ENCODE peak calls at places on chromosomes 12 and 14, in six cellular contexts. O is GM23338, D is K562, Z is prostate gland, V is HepG2, C is stomach. P is an unnamed sample.

GRCh38 chr12:75571204-75571603 is 59.8 kb upstream of the KRR1 start:
- DNase-seq in O (no peak), Z (no peak), C (no peak), V (peak; percentile 40), D (no peak), P (no peak)

GRCh38 chr14:39912192-39913100 is 480.2 kb upstream of the FBXO33 start:
- DNase-seq in C (no peak), V (no peak), Z (no peak), O (no peak), D (no peak), P (no peak)

GRCh38 chr14:29242755-29243340 is 476.3 kb downstream of the FOXG1 start:
- DNase-seq in V (no peak), Z (no peak), O (no peak), C (no peak), D (no peak), P (no peak)

GRCh38 chr14:103432627-103433026 is 47.4 kb downstream of the MARK3 start:
- DNase-seq in O (no peak), V (no peak), Z (no peak), D (no peak), C (no peak), P (no peak)

GRCh38 chr12:47551426-47551851 is 154.4 kb downstream of the RPAP3 start:
- DNase-seq in C (no peak), Z (no peak), O (no peak), D (no peak), V (no peak), P (no peak)

GRCh38 chr14:87241018-87241779 is 751.8 kb downstream of the GALC start:
- DNase-seq in D (no peak), V (no peak), Z (no peak), C (no peak), O (no peak), P (no peak)

GRCh38 chr12:70268972-70269371 is 25.7 kb downstream of the CNOT2 start:
- DNase-seq in C (no peak), V (no peak), Z (no peak), D (no peak), O (no peak), P (no peak)

GRCh38 chr12:83971781-83972180 is 940.8 kb downstream of the SLC6A15 start:
- DNase-seq in C (no peak), Z (no peak), D (no peak), O (no peak), V (no peak), P (no peak)

GRCh38 chr14:58107947-58108552 is 44.0 kb downstream of the ARMH4 start:
- DNase-seq in V (peak; percentile 44), Z (peak; percentile 26), C (no peak), D (peak; percentile 31), O (peak; percentile 75), P (peak; percentile 63)

GRCh38 chr12:67531519-67531918 is 117.0 kb upstream of the DYRK2 start:
- DNase-seq in D (no peak), O (no peak), C (no peak), Z (no peak), V (no peak), P (no peak)

GRCh38 chr14:71534506-71534905 is 397.7 kb upstream of the RGS6 start:
- DNase-seq in V (no peak), Z (no peak), C (no peak), D (no peak), O (no peak), P (no peak)

GRCh38 chr12:125645724-125646123 is 580.5 kb downstream of the AACS start:
- DNase-seq in C (no peak), O (no peak), Z (no peak), D (no peak), V (no peak), P (no peak)

GRCh38 chr14:55706893-55707292 is 126.9 kb downstream of the KTN1 start:
- DNase-seq in O (no peak), V (no peak), C (no peak), D (no peak), Z (no peak), P (no peak)

GRCh38 chr12:110001596-110001995 is 2.4 kb downstream of the ANKRD13A start:
- DNase-seq in D (no peak), C (no peak), O (no peak), Z (no peak), V (no peak), P (no peak)

GRCh38 chr12:79275631-79276030 is 411.1 kb downstream of the SYT1 start:
- DNase-seq in O (no peak), V (no peak), D (no peak), Z (no peak), C (no peak), P (no peak)

GRCh38 chr14:49921401-49921800 is 28.5 kb downstream of the ARF6 start:
- DNase-seq in O (no peak), C (no peak), Z (no peak), V (no peak), D (no peak), P (no peak)

GRCh38 chr12:106873983-106874382 is 81.7 kb upstream of the TMEM263 start:
- DNase-seq in Z (no peak), O (no peak), C (no peak), D (no peak), V (no peak), P (no peak)

GRCh38 chr14:97851438-97851995 is 1054.3 kb downstream of the VRK1 start:
- DNase-seq in V (no peak), D (no peak), Z (no peak), C (no peak), O (no peak), P (no peak)

GRCh38 chr12:108298761-108299275 is 40.3 kb downstream of the CMKLR1 start:
- DNase-seq in V (no peak), C (no peak), O (no peak), Z (no peak), D (no peak), P (no peak)

GRCh38 chr12:104823985-104824441 is 134.1 kb downstream of the SLC41A2 start:
- DNase-seq in O (no peak), V (no peak), D (no peak), C (no peak), Z (no peak), P (no peak)

GRCh38 chr14:87181288-87181687 is 811.7 kb downstream of the GALC start:
- DNase-seq in Z (no peak), V (no peak), D (no peak), C (no peak), O (no peak), P (no peak)

GRCh38 chr12:59459966-59460365 is 135.9 kb upstream of the SLC16A7 start:
- DNase-seq in D (no peak), Z (no peak), C (no peak), O (peak; percentile 11), V (no peak), P (no peak)

GRCh38 chr12:2672863-2673262 is 121.9 kb upstream of the FKBP4 start:
- DNase-seq in V (no peak), D (no peak), Z (no peak), C (no peak), O (no peak), P (no peak)

GRCh38 chr12:51326762-51327439 is 2.9 kb upstream of the BIN2 start:
- DNase-seq in V (no peak), Z (no peak), D (peak; percentile 55), C (no peak), O (no peak), P (no peak)

GRCh38 chr14:57078054-57078453 is 190.7 kb downstream of the EXOC5 start:
- DNase-seq in V (no peak), Z (no peak), D (no peak), C (no peak), O (no peak), P (no peak)

GRCh38 chr14:21084988-21085853 is 13.2 kb downstream of the ZNF219 start:
- DNase-seq in O (no peak), D (no peak), C (peak; percentile 63), V (no peak), Z (peak; percentile 87), P (no peak)

GRCh38 chr12:32476446-32476845 is 77.1 kb downstream of the FGD4 start:
- DNase-seq in O (no peak), D (no peak), Z (no peak), C (no peak), V (no peak), P (no peak)

DNA sequence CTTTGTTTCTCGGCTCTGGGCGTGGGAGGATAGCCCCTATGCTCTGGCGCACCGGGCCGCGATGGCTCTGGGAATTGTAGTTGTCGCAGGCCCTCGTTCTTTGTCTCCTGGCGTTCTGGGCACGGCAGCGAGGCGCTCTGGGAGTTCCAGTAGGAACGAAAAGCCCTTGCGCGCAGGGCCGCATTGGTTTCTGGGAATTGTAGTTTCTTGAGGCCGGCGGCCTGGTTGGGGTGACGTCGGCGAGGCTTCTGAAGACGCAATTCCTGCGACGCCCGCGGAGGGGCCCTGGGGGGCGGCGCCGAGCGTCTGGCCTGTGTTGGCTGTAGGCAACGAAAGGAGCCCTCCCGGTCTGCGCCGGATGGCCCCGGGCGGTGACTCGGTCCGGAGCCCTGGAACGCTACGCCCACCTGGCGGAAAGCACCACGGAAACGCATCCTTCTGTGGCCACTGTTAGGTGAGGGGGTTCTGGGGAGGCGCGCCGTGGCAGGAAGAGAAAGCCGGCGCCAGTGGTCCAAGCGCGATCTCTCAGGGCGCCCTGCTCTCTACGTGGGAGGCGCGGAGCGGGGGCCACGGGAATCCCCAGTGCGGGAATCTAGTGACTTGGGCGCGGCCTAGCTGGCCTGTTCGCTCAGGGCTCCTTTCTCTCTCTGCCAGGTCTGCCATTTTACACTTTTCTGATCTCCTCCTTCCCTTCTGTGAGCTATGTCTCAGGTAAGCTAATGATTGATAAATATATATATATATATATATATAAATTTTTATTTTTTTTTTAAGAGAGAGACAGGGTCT is at the start of gene ZNF140:
- DNase-seq in O (peak; percentile 99), V (peak; percentile 94), Z (peak; percentile 96), D (peak; percentile 86), C (peak; percentile 95), P (peak; percentile 71)
- TF ChIP-seq CTCF in O (no peak), V (no peak), Z (peak; percentile 53), D (no peak), C (no peak), P (no peak)

GRCh38 chr12:14959126-14959440 is 2.3 kb downstream of the ARHGDIB start:
- DNase-seq in Z (no peak), V (no peak), C (no peak), O (no peak), D (no peak), P (no peak)

GRCh38 chr12:14958361-14959125 is 2.9 kb downstream of the ARHGDIB start:
- DNase-seq in Z (no peak), D (no peak), C (no peak), O (no peak), V (no peak), P (no peak)

GRCh38 chr12:14955876-14956811 is 5.3 kb downstream of the ARHGDIB start:
- DNase-seq in O (no peak), C (no peak), V (no peak), Z (no peak), D (no peak), P (no peak)

GRCh38 chr12:14959463-14959862 is 1.9 kb downstream of the ARHGDIB start:
- DNase-seq in D (no peak), C (no peak), Z (no peak), V (no peak), O (no peak), P (no peak)

GRCh38 chr12:14957769-14958168 is 3.6 kb downstream of the ARHGDIB start:
- DNase-seq in O (no peak), V (no peak), Z (no peak), C (no peak), D (no peak), P (no peak)
- H3K4me1 ChIP-seq in O (no peaks in the 10 kb centered on the region), V (no peaks in the 10 kb centered on the region), Z (peaks cover 2% of the 10 kb centered on the region), C (peaks cover 48% of the 10 kb centered on the region), D (no peaks in the 10 kb centered on the region), P (no peaks in the 10 kb centered on the region)

GRCh38 chr12:4214912-4215861 is 58.4 kb upstream of the CCND2 start:
- DNase-seq in C (peak; percentile 44), D (peak; percentile 12), Z (no peak), V (no peak), O (no peak), P (no peak)
- TF ChIP-seq POLR2AphosphoS5 in C (no peak), D (no peak), Z (no peak), V (no peak), O (no peak), P (no peak)

GRCh38 chr14:101557811-101558738 is 3.2 kb upstream of the DIO3 start:
- DNase-seq in Z (no peak), C (no peak), V (peak; percentile 8), O (peak; percentile 57), D (no peak), P (no peak)
- TF ChIP-seq CTCF in Z (no peak), C (no peak), V (peak; percentile 50), O (peak; percentile 67), D (no peak), P (no peak)

P was measured in Panc1.